ENCODE peak calls at places on chromosomes 12 and 14, in seven cellular contexts. I, J, T, H, M, X and N are unnamed samples.

GRCh38 chr14:101508948-101509729 is 52.2 kb upstream of the DIO3 start:
- DNase-seq in I (no peak), J (no peak), T (no peak), H (no peak), M (no peak), X (peak), N (no peak)

GRCh38 chr12:115640929-115641328 is 636.6 kb downstream of the MED13L start:
- DNase-seq in I (no peak), J (no peak), T (no peak), H (no peak), M (no peak), X (no peak), N (no peak)

GRCh38 chr12:41277019-41277770 is 89.1 kb downstream of the PDZRN4 start:
- DNase-seq in I (peak), J (peak), T (peak), H (no peak), M (peak), X (no peak), N (no peak)

GRCh38 chr12:76962099-76962498 is 83.3 kb upstream of the CSRP2 start:
- DNase-seq in I (no peak), J (no peak), T (no peak), H (no peak), M (no peak), X (no peak), N (no peak)

GRCh38 chr12:46342562-46343033 is 30.0 kb downstream of the SLC38A2 start:
- DNase-seq in I (peak), J (peak), T (peak), H (peak), M (peak), X (no peak), N (no peak)

GRCh38 chr14:100142073-100143040 is 17.1 kb downstream of the DEGS2 start:
- DNase-seq in I (peak), J (peak), T (no peak), H (peak), M (no peak), X (no peak), N (no peak)

GRCh38 chr14:24347140-24347539 is 7.3 kb upstream of the RIPK3 start:
- DNase-seq in I (no peak), J (no peak), T (no peak), H (no peak), M (no peak), X (no peak), N (no peak)

GRCh38 chr12:113149361-113150150 is at the start of gene CFAP73:
- DNase-seq in I (peak), J (peak), T (peak), H (peak), M (peak), X (no peak), N (no peak)

GRCh38 chr14:104100171-104101085 is 14.9 kb downstream of the ASPG start:
- DNase-seq in I (no peak), J (no peak), T (no peak), H (no peak), M (no peak), X (peak), N (no peak)

GRCh38 chr12:108643941-108644742 is 10.4 kb upstream of the SELPLG start:
- DNase-seq in I (peak), J (no peak), T (peak), H (no peak), M (no peak), X (peak), N (no peak)

GRCh38 chr12:28937196-28937595 is 211.9 kb upstream of the FAR2 start:
- DNase-seq in I (peak), J (no peak), T (no peak), H (no peak), M (no peak), X (no peak), N (no peak)

GRCh38 chr12:52175411-52176350 is 16.1 kb downstream of the KRT80 start:
- DNase-seq in I (peak), J (no peak), T (no peak), H (no peak), M (peak), X (no peak), N (no peak)

GRCh38 chr14:56738020-56738419 is 72.3 kb downstream of the OTX2 start:
- DNase-seq in I (no peak), J (no peak), T (no peak), H (no peak), M (no peak), X (no peak), N (no peak)

GRCh38 chr12:16523570-16524331 is 82.2 kb downstream of the LMO3 start:
- DNase-seq in I (no peak), J (no peak), T (no peak), H (no peak), M (no peak), X (no peak), N (no peak)

GRCh38 chr12:120722784-120723183 is 2.8 kb upstream of the ACADS start:
- DNase-seq in I (no peak), J (no peak), T (no peak), H (no peak), M (no peak), X (no peak), N (no peak)

GRCh38 chr12:116159175-116159574 is 118.3 kb downstream of the MED13L start:
- DNase-seq in I (peak), J (no peak), T (no peak), H (no peak), M (peak), X (no peak), N (no peak)

GRCh38 chr12:127284870-127285431 is 982.0 kb upstream of the TMEM132C start:
- DNase-seq in I (peak), J (no peak), T (no peak), H (no peak), M (no peak), X (no peak), N (no peak)

GRCh38 chr14:64508215-64508776 is 3.7 kb downstream of the ZBTB1 start:
- DNase-seq in I (no peak), J (no peak), T (no peak), H (no peak), M (no peak), X (no peak), N (no peak)

GRCh38 chr14:70303528-70304293 is 55.8 kb downstream of the COX16 start:
- DNase-seq in I (no peak), J (peak), T (no peak), H (no peak), M (no peak), X (no peak), N (no peak)

GRCh38 chr12:53499261-53500118 is at the start of gene MAP3K12:
- DNase-seq in I (peak), J (peak), T (peak), H (peak), M (no peak), X (peak), N (no peak)

GRCh38 chr14:57833304-57833703 is 32.6 kb downstream of the SLC35F4 start:
- DNase-seq in I (no peak), J (no peak), T (peak), H (no peak), M (no peak), X (no peak), N (no peak)

GRCh38 chr14:30389134-30389900 is 169.6 kb upstream of the G2E3 start:
- DNase-seq in I (no peak), J (no peak), T (no peak), H (no peak), M (no peak), X (no peak), N (no peak)

GRCh38 chr12:130338794-130339601 is 1.3 kb downstream of the PIWIL1 start:
- DNase-seq in I (no peak), J (no peak), T (no peak), H (no peak), M (no peak), X (no peak), N (no peak)

GRCh38 chr14:59398841-59399240 is 66.3 kb downstream of the GPR135 start:
- DNase-seq in I (no peak), J (peak), T (no peak), H (no peak), M (no peak), X (no peak), N (no peak)

GRCh38 chr12:5022465-5023061 is 21.1 kb upstream of the KCNA5 start:
- DNase-seq in I (peak), J (peak), T (peak), H (peak), M (peak), X (no peak), N (peak)

GRCh38 chr14:104787736-104788532 is 7.6 kb downstream of the AKT1 start:
- DNase-seq in I (no peak), J (no peak), T (no peak), H (no peak), M (no peak), X (no peak), N (no peak)

GRCh38 chr12:82758743-82759142 is 72.0 kb downstream of the TMTC2 start:
- DNase-seq in I (no peak), J (no peak), T (peak), H (no peak), M (no peak), X (no peak), N (no peak)

GRCh38 chr12:105840384-105840783 is 298.4 kb downstream of the NUAK1 start:
- DNase-seq in I (no peak), J (peak), T (no peak), H (no peak), M (no peak), X (no peak), N (no peak)

GRCh38 chr14:98290596-98290995 is 981.4 kb downstream of the BCL11B start:
- DNase-seq in I (no peak), J (no peak), T (no peak), H (no peak), M (no peak), X (no peak), N (no peak)

GRCh38 chr12:27142102-27142721 is 59.8 kb upstream of the C12orf71 start:
- DNase-seq in I (peak), J (peak), T (peak), H (peak), M (peak), X (peak), N (peak)

GRCh38 chr14:54815531-54815930 is 87.1 kb downstream of the GCH1 start:
- DNase-seq in I (no peak), J (no peak), T (no peak), H (no peak), M (no peak), X (no peak), N (no peak)

GRCh38 chr12:107593713-107594381 is 91.8 kb upstream of the PWP1 start:
- DNase-seq in I (no peak), J (peak), T (peak), H (no peak), M (no peak), X (no peak), N (no peak)

GRCh38 chr14:50666772-50667490 is 1.2 kb downstream of the SAV1 start:
- DNase-seq in I (peak), J (peak), T (peak), H (peak), M (peak), X (peak), N (no peak)

GRCh38 chr12:5548152-5548933 is 116.4 kb downstream of the NTF3 start:
- DNase-seq in I (peak), J (no peak), T (no peak), H (no peak), M (no peak), X (no peak), N (no peak)

GRCh38 chr14:50816419-50817047 is 14.4 kb downstream of the NIN start:
- DNase-seq in I (peak), J (no peak), T (no peak), H (no peak), M (peak), X (no peak), N (no peak)

GRCh38 chr12:25876383-25877045 is 82.0 kb upstream of the RASSF8 start:
- DNase-seq in I (no peak), J (no peak), T (no peak), H (no peak), M (no peak), X (no peak), N (no peak)

DNA sequence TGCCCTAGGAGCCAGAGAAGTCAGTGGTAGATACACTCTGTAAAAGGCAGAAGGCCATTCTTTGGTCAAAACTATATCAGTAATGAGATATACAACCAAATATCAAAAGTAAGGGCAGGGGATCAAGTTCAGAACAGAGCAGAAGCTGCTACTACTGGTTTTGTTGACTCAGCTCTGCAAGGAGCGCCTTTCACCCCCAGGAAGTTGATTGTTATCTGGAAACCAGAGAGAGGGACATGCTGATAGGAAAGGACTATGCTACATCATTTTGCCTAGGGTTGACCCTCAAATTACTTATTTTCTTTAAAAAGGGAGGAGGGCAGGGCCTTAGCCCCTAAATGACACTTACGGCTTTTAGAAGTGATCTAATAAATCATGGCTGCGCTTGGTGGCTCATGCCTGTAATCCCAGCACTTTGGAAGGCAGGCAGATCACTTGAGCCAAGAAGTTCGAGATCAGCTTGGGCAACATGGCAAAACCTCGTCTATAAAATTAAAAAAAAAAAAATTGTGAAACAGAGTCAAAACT is 194.0 kb downstream of the KLHL28 start:
- DNase-seq in I (no peak), J (no peak), T (no peak), H (no peak), M (no peak), X (no peak), N (no peak)
- TF ChIP-seq POLR2A in I (no peak), J (no peak), T (no peak), H (no peak), M (no peak), X (no peak), N (no peak)

GRCh38 chr12:95072900-95073697 is at the start of gene NR2C1:
- DNase-seq in I (peak), J (peak), T (peak), H (peak), M (peak), X (peak), N (peak)
- TF ChIP-seq POLR2A in I (peak), J (peak), T (peak), H (no peak), M (peak), X (peak), N (peak)

DNA sequence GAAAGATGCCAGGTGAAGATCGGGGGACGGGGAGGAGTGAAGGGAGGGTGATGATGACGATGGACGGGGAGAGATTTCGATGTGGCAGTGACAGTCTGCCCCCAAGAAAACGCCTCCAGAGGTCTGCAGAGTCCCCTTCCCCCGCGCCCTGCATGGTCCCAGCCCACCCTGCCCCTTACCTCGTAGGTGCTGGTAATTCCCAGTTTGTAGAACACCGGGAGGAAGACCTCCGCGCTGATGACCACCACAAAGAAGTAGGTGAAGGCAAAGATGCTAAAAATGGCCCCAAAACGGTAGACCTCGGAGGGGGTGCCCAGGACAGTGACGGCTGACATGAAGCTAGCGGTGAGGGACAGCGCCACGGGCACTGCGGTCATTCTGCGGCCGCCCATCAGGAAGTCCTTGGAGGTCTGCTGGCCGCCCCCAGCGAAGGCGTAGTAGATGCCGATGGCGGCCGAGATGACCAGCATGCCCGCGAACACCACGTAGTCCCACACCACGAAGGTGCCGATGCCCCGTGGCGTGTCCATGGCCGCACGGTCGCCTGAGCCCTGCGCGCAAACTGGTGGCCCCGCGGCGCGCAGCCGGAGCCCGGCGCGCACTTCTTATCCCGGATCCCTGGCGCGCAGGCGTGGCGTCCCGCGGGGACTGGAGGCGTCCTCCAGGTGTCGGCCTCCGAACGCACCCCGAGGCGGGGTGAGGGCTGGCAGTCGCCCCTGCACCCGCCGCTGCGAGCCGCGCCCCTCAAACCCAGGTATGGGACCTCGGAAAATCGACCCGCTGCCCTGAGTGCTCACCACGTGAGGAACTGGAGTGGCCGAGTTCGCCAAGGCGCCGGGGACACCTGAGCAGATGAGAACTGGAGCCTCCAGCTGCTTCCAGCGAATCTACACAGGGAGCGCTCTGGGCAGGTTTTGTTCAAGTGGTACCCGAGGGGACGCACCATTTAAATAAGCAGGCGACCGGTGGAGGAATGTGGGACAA is at the start of gene SLC5A8:
- DNase-seq in I (no peak), J (no peak), T (no peak), H (no peak), M (no peak), X (no peak), N (no peak)
- TF ChIP-seq POLR2A in I (no peak), J (no peak), T (no peak), H (no peak), M (no peak), X (no peak), N (no peak)

GRCh38 chr12:40020261-40020691 is 85.6 kb downstream of the SLC2A13 start:
- DNase-seq in I (no peak), J (no peak), T (no peak), H (no peak), M (no peak), X (no peak), N (no peak)

GRCh38 chr12:40013847-40014246 is 92.0 kb downstream of the SLC2A13 start:
- DNase-seq in I (no peak), J (no peak), T (no peak), H (no peak), M (no peak), X (no peak), N (no peak)

GRCh38 chr12:40016960-40017359 is 88.9 kb downstream of the SLC2A13 start:
- DNase-seq in I (no peak), J (peak), T (peak), H (no peak), M (no peak), X (no peak), N (no peak)

GRCh38 chr12:40015360-40015759 is 90.5 kb downstream of the SLC2A13 start:
- DNase-seq in I (no peak), J (no peak), T (peak), H (no peak), M (no peak), X (no peak), N (no peak)

GRCh38 chr12:40017488-40017887 is 88.4 kb downstream of the SLC2A13 start:
- DNase-seq in I (no peak), J (no peak), T (no peak), H (no peak), M (no peak), X (no peak), N (no peak)
- TF ChIP-seq POLR2A in I (no peak), J (no peak), T (no peak), H (no peak), M (no peak), X (no peak), N (no peak)

DNA sequence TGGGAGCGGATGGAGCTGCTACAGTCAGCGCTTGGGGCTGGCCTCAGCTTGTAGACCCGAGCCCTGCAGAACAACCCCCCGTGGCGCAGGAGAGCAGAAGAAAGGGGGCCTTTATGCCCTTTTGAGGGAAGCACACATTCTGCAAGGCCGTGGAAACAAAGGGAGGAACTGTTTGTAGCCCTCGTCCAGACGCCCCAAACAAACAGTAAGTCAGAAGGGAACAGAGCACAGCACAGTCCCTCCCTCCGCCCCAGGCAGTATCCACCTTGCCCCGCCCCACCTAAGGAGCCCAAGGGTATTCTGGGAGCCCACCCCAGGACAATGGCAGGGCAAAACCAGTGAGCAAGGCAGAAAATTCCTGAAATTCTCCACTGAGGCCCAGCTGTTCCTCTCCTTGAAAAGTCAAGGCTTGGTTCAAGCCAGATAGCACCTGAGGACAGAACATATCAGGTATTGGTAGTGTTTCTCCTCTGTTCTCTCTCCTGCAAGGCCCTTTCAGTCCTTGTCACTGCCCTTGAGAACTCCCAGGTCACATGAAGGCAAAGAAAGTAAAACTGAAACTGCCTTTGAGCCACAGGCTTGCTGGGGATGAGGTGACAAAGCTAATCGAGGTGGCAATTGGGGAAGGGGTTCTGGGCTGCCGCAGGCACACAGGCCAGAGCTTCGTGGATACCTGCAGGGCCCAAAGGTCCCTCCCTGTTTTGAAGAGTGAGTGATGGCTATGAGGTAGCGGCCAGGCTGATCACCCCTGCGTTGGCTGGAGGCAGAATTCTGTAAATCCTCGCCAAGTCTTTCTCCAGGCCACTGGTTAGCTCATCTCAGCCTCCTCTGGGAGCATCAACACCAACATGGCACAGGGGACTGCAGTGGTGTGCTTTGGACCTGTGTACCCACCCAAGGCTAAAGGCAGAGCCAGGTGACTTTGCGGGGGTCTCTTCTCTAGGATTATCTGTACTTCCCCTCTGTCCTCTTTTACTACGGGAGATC is 499 bp downstream of the DGLUCY start:
- DNase-seq in I (peak), J (peak), T (no peak), H (peak), M (peak), X (no peak), N (peak)
- TF ChIP-seq POLR2A in I (peak), J (peak), T (peak), H (peak), M (peak), X (no peak), N (peak)

GRCh38 chr12:48017496-48017895 is 13.2 kb upstream of the COL2A1 start:
- DNase-seq in I (no peak), J (no peak), T (no peak), H (no peak), M (no peak), X (no peak), N (no peak)
- TF ChIP-seq POLR2A in I (no peak), J (no peak), T (no peak), H (no peak), M (no peak), X (no peak), N (no peak)